ENCODE peak calls at places on chromosomes 3 and 15, in five cellular contexts. X, B, Y, H and Q are unnamed samples.

GRCh38 chr15:73686781-73687256 is 2.6 kb downstream of the CD276 start:
- DNase-seq in H (peak), B (peak), Y (no peak), X (no peak), Q (no peak)

GRCh38 chr3:123753321-123753720 is 130.8 kb downstream of the MYLK start:
- DNase-seq in X (no peak), B (no peak), H (no peak), Y (no peak), Q (no peak)

GRCh38 chr3:151067158-151067557 is 18.3 kb upstream of the MED12L start:
- DNase-seq in H (no peak), B (peak), Y (no peak), X (no peak), Q (no peak)

GRCh38 chr3:53826048-53826447 is 20.2 kb downstream of the CHDH start:
- DNase-seq in H (no peak), B (no peak), X (no peak), Y (no peak), Q (no peak)

GRCh38 chr3:187918081-187918644 is 172.9 kb upstream of the BCL6 start:
- DNase-seq in H (no peak), Y (no peak), X (no peak), B (no peak), Q (no peak)

GRCh38 chr3:5162102-5162501 is 25.4 kb upstream of the EDEM1 start:
- DNase-seq in Y (no peak), H (peak), X (no peak), B (peak), Q (no peak)

GRCh38 chr3:123791073-123791370 is 93.1 kb downstream of the MYLK start:
- DNase-seq in X (no peak), B (no peak), Y (no peak), H (no peak), Q (peak)

GRCh38 chr3:33211444-33211843 is 7.2 kb downstream of the SUSD5 start:
- DNase-seq in X (peak), B (peak), Y (no peak), H (peak), Q (no peak)

GRCh38 chr15:70974004-70974832 is 81.6 kb downstream of the LRRC49 start:
- DNase-seq in H (peak), Y (no peak), B (peak), X (no peak), Q (no peak)

GRCh38 chr3:50255251-50255615 is 13.7 kb upstream of the SEMA3B start:
- DNase-seq in H (no peak), X (no peak), Y (no peak), B (no peak), Q (no peak)

GRCh38 chr15:43099105-43099845 is 6.6 kb downstream of the UBR1 start:
- DNase-seq in H (no peak), X (no peak), Y (no peak), B (no peak), Q (no peak)

GRCh38 chr15:62059818-62060115 is 480 bp downstream of the VPS13C start:
- DNase-seq in B (peak), Y (peak), X (no peak), H (peak), Q (no peak)

GRCh38 chr3:149319750-149320149 is 13.7 kb downstream of the TM4SF18 start:
- DNase-seq in H (no peak), Y (no peak), B (no peak), X (no peak), Q (no peak)

GRCh38 chr15:69718916-69719315 is 266.3 kb downstream of the RPLP1 start:
- DNase-seq in H (no peak), B (no peak), X (no peak), Y (no peak), Q (no peak)

GRCh38 chr3:5047764-5048163 is 68.5 kb downstream of the BHLHE40 start:
- DNase-seq in X (no peak), H (no peak), B (no peak), Y (no peak), Q (no peak)

GRCh38 chr3:58386966-58387365 is 46.7 kb downstream of the PDHB start:
- DNase-seq in B (peak), Y (peak), H (peak), X (no peak), Q (no peak)

GRCh38 chr3:13879946-13880810 is at the start of gene WNT7A:
- DNase-seq in Y (no peak), X (peak), H (no peak), B (peak), Q (no peak)

GRCh38 chr3:53229171-53229570 is 26.7 kb downstream of the TKT start:
- DNase-seq in Y (no peak), X (no peak), B (no peak), H (no peak), Q (no peak)

GRCh38 chr3:188165596-188165995 is 11.6 kb downstream of the LPP start:
- DNase-seq in X (no peak), H (peak), Y (no peak), B (peak), Q (no peak)

GRCh38 chr3:30353711-30354467 is 252.5 kb upstream of the TGFBR2 start:
- DNase-seq in X (no peak), H (no peak), Y (no peak), B (no peak), Q (no peak)

GRCh38 chr15:45326776-45327175 is 51.6 kb downstream of the GATM start:
- DNase-seq in B (no peak), Y (peak), H (no peak), X (no peak), Q (no peak)